ENCODE peak calls at places on chromosomes 11 and 22, in six cellular contexts. O is GM12891, P is GM12892, U is SK-N-SH, B is K562, D is H1. S is an unnamed sample.

GRCh38 chr11:112294688-112295340 is 34.2 kb upstream of the PLET1 start:
- DNase-seq in O (no peak), P (no peak), U (no peak), B (no peak), D (no peak), S (no peak)

GRCh38 chr22:19842386-19843106 is 12.1 kb downstream of the GNB1L start:
- DNase-seq in O (no peak), P (no peak), U (peak), B (no peak), D (no peak), S (no peak)

GRCh38 chr11:126501641-126502040 is 146.2 kb downstream of the ST3GAL4 start:
- DNase-seq in O (no peak), P (no peak), U (no peak), B (no peak), D (no peak), S (no peak)

GRCh38 chr22:24157783-24158170 is 23.5 kb upstream of the SUSD2 start:
- DNase-seq in O (no peak), P (no peak), U (no peak), B (no peak), D (no peak), S (no peak)

GRCh38 chr22:37809672-37810333 is 2.1 kb downstream of the GCAT start:
- DNase-seq in O (no peak), P (no peak), U (no peak), B (peak), D (no peak), S (no peak)

GRCh38 chr11:18192988-18193387 is 20.4 kb downstream of the MRGPRX4 start:
- DNase-seq in O (no peak), P (no peak), U (no peak), B (no peak), D (no peak), S (no peak)

GRCh38 chr11:9028591-9028990 is 24.8 kb upstream of the NRIP3 start:
- DNase-seq in O (no peak), P (no peak), U (no peak), B (no peak), D (no peak), S (no peak)

GRCh38 chr22:31210830-31211503 is 1.1 kb upstream of the LIMK2 start:
- DNase-seq in O (no peak), P (no peak), U (no peak), B (no peak), D (no peak), S (peak)

GRCh38 chr22:47154621-47155081 is 392.2 kb downstream of the TBC1D22A start:
- DNase-seq in O (no peak), P (no peak), U (peak), B (no peak), D (no peak), S (no peak)

GRCh38 chr22:36860821-36861659 is at the start of gene NCF4:
- DNase-seq in O (peak), P (peak), U (no peak), B (no peak), D (no peak), S (no peak)

GRCh38 chr22:49207008-49207775 is 620.5 kb downstream of the BRD1 start:
- DNase-seq in O (no peak), P (no peak), U (no peak), B (no peak), D (peak), S (no peak)

GRCh38 chr11:113781682-113782081 is 2.1 kb downstream of the CLDN25 start:
- DNase-seq in O (no peak), P (no peak), U (no peak), B (no peak), D (no peak), S (no peak)

GRCh38 chr11:61150656-61151544 is 10.3 kb downstream of the VPS37C start:
- DNase-seq in O (no peak), P (no peak), U (no peak), B (no peak), D (no peak), S (no peak)

GRCh38 chr11:92653448-92653847 is 316.0 kb upstream of the MTNR1B start:
- DNase-seq in O (no peak), P (no peak), U (peak), B (no peak), D (no peak), S (no peak)

GRCh38 chr11:95792200-95792599 is 1.9 kb downstream of the CEP57 start:
- DNase-seq in O (no peak), P (no peak), U (no peak), B (peak), D (no peak), S (no peak)

GRCh38 chr11:34300571-34301295 is 57.1 kb downstream of the ABTB2 start:
- DNase-seq in O (no peak), P (no peak), U (no peak), B (no peak), D (no peak), S (no peak)

GRCh38 chr22:30308518-30309230 is 18.1 kb downstream of the TBC1D10A start:
- DNase-seq in O (no peak), P (peak), U (no peak), B (peak), D (no peak), S (no peak)

GRCh38 chr11:134034496-134035381 is 34.1 kb upstream of the JAM3 start:
- DNase-seq in O (no peak), P (no peak), U (no peak), B (no peak), D (no peak), S (no peak)

GRCh38 chr22:46758867-46759290 is 3.6 kb upstream of the TBC1D22A start:
- DNase-seq in O (no peak), P (no peak), U (peak), B (peak), D (peak), S (peak)

GRCh38 chr11:67033661-67034166 is 10.8 kb downstream of the SYT12 start:
- DNase-seq in O (no peak), P (no peak), U (no peak), B (no peak), D (no peak), S (no peak)

GRCh38 chr11:122189259-122189658 is 73.2 kb upstream of the BLID start:
- DNase-seq in O (no peak), P (no peak), U (no peak), B (no peak), D (no peak), S (no peak)

GRCh38 chr22:40345271-40345670 is 1.0 kb upstream of the ADSL start:
- DNase-seq in O (no peak), P (no peak), U (no peak), B (peak), D (no peak), S (no peak)

GRCh38 chr11:107591446-107592236 is 694 bp downstream of the ELMOD1 start:
- DNase-seq in O (peak), P (peak), U (peak), B (no peak), D (peak), S (no peak)

GRCh38 chr11:105022527-105022926 is 441 bp downstream of the CASP5 start:
- DNase-seq in O (no peak), P (no peak), U (no peak), B (no peak), D (no peak), S (no peak)

GRCh38 chr22:41893591-41894375 is 21.1 kb downstream of the SHISA8 start:
- DNase-seq in O (no peak), P (no peak), U (no peak), B (no peak), D (no peak), S (no peak)

GRCh38 chr22:22195265-22196017 is 49.1 kb upstream of the VPREB1 start:
- DNase-seq in O (no peak), P (peak), U (peak), B (peak), D (peak), S (peak)

GRCh38 chr22:30178180-30179126 is 68.1 kb downstream of the LIF start:
- DNase-seq in O (no peak), P (no peak), U (no peak), B (no peak), D (no peak), S (no peak)

GRCh38 chr11:20670932-20671403 is 1.6 kb downstream of the NELL1 start:
- DNase-seq in O (no peak), P (no peak), U (no peak), B (no peak), D (peak), S (no peak)
- TF ChIP-seq TAF1 in O (no peak), P (no peak), U (no peak), B (no peak), D (no peak), S (no peak)

DNA sequence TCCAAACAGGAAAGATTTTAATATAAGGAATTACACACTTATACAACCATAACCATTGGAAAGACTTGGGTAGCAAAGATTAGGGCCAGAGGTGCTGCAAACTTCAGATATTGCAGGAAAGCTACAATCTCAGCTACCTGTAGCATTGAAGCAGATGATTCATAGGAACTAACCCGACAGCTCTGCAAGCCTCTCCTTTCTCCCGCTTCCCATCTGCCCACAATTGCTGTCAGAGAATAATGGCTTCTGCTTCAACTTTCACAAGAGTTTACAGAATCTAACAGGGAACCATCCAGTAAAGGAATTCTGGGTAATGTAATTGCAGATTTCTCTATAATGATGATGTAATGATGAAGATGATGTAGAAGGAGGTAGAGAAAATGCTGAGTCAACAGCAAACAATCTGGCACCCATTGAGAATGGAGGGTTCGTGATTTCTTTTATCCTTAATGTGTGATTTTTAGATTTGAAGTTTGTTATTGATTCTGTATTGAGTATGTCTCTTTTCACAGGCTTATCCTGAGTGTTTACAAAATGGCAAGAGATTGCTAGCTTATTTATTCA is 70.8 kb upstream of the USP47 start:
- DNase-seq in O (no peak), P (no peak), U (no peak), B (no peak), D (no peak), S (no peak)
- TF ChIP-seq TAF1 in O (no peak), P (no peak), U (no peak), B (no peak), D (no peak), S (no peak)

DNA sequence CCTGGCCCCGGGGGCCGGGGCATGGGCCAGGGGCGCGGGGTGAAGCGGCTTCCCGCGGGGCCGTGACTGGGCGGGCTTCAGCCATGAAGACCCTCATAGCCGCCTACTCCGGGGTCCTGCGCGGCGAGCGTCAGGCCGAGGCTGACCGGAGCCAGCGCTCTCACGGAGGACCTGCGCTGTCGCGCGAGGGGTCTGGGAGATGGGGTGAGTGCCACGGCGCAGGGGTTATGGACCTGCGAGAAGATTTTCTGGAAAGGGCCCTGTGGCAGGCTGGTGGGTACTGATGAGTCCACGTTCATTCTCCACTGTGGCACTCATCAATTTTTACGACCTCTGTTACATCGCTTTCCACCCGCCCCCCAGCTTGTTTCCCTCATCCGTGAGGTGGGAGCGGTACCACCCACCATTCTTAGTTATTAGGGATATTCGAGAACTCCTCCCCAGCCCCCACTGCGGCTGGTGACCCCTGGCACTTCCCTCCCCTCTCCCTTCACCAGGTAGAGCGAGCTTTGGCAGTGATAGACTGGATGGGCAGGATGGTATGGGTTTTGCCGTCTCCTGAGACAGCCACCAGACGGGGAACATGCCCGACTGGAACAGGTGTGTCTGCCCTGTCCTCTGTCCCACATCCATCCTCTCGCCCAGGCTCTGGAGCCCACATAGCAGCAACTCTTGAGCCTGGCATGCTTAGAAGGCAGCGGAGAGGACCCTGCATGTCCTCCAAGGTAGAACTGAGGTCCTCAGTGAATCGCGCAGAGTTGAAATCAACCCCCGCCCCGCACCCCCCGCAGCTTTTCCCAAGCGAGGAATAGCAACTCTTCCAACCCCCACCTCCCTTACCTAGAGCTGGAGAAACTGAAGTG is 562 bp downstream of the DGAT2 start:
- DNase-seq in O (no peak), P (peak), U (peak), B (no peak), D (peak), S (no peak)
- TF ChIP-seq TAF1 in O (no peak), P (no peak), U (no peak), B (no peak), D (no peak), S (peak)

GRCh38 chr11:15349413-15349812 is 234.7 kb downstream of the INSC start:
- DNase-seq in O (no peak), P (no peak), U (no peak), B (no peak), D (no peak), S (no peak)
- TF ChIP-seq TAF1 in O (no peak), P (no peak), U (no peak), B (no peak), D (no peak), S (no peak)

GRCh38 chr11:128336203-128336602 is 251.2 kb downstream of the ETS1 start:
- DNase-seq in O (no peak), P (no peak), U (no peak), B (no peak), D (no peak), S (peak)
- TF ChIP-seq TAF1 in O (no peak), P (no peak), U (no peak), B (no peak), D (no peak), S (no peak)

DNA sequence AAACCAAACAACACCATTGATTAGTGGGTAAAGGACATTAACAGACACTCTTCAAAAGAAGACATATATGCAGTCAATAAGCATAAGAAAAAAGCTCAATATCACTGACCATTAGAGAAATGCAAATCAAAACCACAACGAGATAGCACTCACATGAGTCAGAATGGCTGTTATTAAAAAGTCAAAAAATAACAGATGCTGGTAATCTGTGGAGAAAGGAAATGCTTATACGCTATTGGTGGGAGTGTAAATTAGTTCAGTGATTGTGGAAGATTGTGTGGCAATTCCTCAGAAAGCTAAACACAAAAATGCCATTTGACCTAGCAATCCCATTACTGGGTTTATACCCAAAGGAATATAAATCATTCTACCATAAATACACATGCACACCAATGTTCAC is 182.6 kb downstream of the TRPC6 start:
- DNase-seq in O (no peak), P (no peak), U (no peak), B (no peak), D (no peak), S (no peak)
- TF ChIP-seq TAF1 in O (no peak), P (no peak), U (no peak), B (no peak), D (no peak), S (no peak)